ENCODE peak calls at places on chromosomes 13 and 19, in ten cellular contexts. R, J, X, V, Z, F, P, G, I and C are unnamed samples.

GRCh38 chr19:409006-409514 is at the start of gene C2CD4C:
- DNase-seq in P (peak; percentile 44), Z (peak; percentile 39), G (peak; percentile 74), V (no peak), I (peak; percentile 74), X (no peak), F (peak; percentile 59), R (no peak), J (no peak), C (no peak)

GRCh38 chr19:33039108-33039599 is 25.5 kb downstream of the RHPN2 start:
- DNase-seq in R (no peak), X (no peak), F (no peak), I (no peak), P (no peak), Z (no peak), V (no peak), G (no peak), J (no peak), C (no peak)

GRCh38 chr19:14138576-14139265 is 2.3 kb upstream of the ASF1B start:
- DNase-seq in Z (no peak), J (no peak), P (no peak), R (no peak), G (no peak), F (peak; percentile 39), V (no peak), X (no peak), I (no peak), C (no peak)

GRCh38 chr19:29378126-29378525 is 147.7 kb upstream of the VSTM2B start:
- DNase-seq in J (no peak), I (no peak), G (no peak), R (no peak), P (no peak), V (no peak), X (no peak), Z (peak; percentile 8), F (no peak), C (no peak)

GRCh38 chr13:71831716-71832115 is 35.3 kb downstream of the DACH1 start:
- DNase-seq in P (no peak), R (peak; percentile 42), J (no peak), G (no peak), Z (no peak), F (no peak), V (no peak), X (no peak), I (no peak), C (no peak)

GRCh38 chr13:59494560-59494970 is 669.2 kb downstream of the DIAPH3 start:
- DNase-seq in J (no peak), X (no peak), R (no peak), F (no peak), G (no peak), P (no peak), V (no peak), Z (no peak), I (no peak), C (no peak)

GRCh38 chr13:20940083-20940482 is 37.5 kb upstream of the XPO4 start:
- DNase-seq in G (no peak), P (no peak), J (no peak), F (no peak), R (no peak), V (no peak), I (no peak), X (no peak), Z (no peak), C (no peak)

GRCh38 chr19:31979362-31979761 is 366.0 kb upstream of the ZNF507 start:
- DNase-seq in V (no peak), P (no peak), R (no peak), X (no peak), Z (no peak), J (no peak), F (no peak), G (no peak), I (no peak), C (no peak)

GRCh38 chr13:80572308-80572676 is 231.4 kb upstream of the SPRY2 start:
- DNase-seq in F (no peak), I (no peak), R (no peak), X (no peak), P (no peak), V (no peak), J (no peak), Z (no peak), G (no peak), C (no peak)

GRCh38 chr19:3528080-3528479 is 10.9 kb upstream of the TEKTIP1 start:
- DNase-seq in R (no peak), X (no peak), G (no peak), I (peak; percentile 70), F (no peak), P (no peak), J (no peak), Z (no peak), V (no peak), C (no peak)

GRCh38 chr19:41351339-41352245 is 2.1 kb downstream of the TGFB1 start:
- DNase-seq in G (peak; percentile 95), P (peak; percentile 93), J (no peak), Z (peak; percentile 85), R (no peak), I (peak; percentile 71), V (peak; percentile 46), F (peak; percentile 48), X (peak; percentile 72), C (peak; percentile 87)

GRCh38 chr19:18017275-18018083 is 9.5 kb downstream of the ARRDC2 start:
- DNase-seq in I (no peak), G (no peak), V (no peak), R (no peak), J (no peak), P (no peak), X (no peak), F (no peak), Z (no peak), C (no peak)
- H3K4me1 ChIP-seq in I (no peaks in the 10 kb centered on the region), G (peaks cover 22% of the 10 kb centered on the region), V (no peaks in the 10 kb centered on the region), R (peaks cover 16% of the 10 kb centered on the region), J (peaks cover 87% of the 10 kb centered on the region), P (peaks cover 68% of the 10 kb centered on the region), X (peaks cover 59% of the 10 kb centered on the region), F (peaks cover 9% of the 10 kb centered on the region), Z (peaks cover 91% of the 10 kb centered on the region), C (peaks cover 23% of the 10 kb centered on the region)

GRCh38 chr19:54206030-54206830 is 5.6 kb downstream of the RPS9 start:
- DNase-seq in Z (peak; percentile 64), P (no peak), R (no peak), I (peak; percentile 73), F (no peak), J (no peak), V (no peak), G (peak; percentile 77), X (no peak), C (no peak)

GRCh38 chr19:54207908-54208783 is 7.5 kb downstream of the RPS9 start:
- DNase-seq in V (no peak), R (no peak), J (no peak), Z (peak; percentile 88), X (no peak), P (no peak), G (peak; percentile 85), F (no peak), I (peak; percentile 72), C (peak; percentile 19)

GRCh38 chr19:54204767-54205468 is 4.3 kb downstream of the RPS9 start:
- DNase-seq in Z (no peak), X (no peak), V (no peak), G (no peak), F (no peak), R (no peak), P (no peak), I (no peak), J (no peak), C (no peak)

GRCh38 chr19:54208784-54209057 is 8.1 kb downstream of the RPS9 start:
- DNase-seq in Z (no peak), R (no peak), J (no peak), X (no peak), I (no peak), P (no peak), F (no peak), V (no peak), G (no peak), C (no peak)

GRCh38 chr19:54206831-54207177 is 6.1 kb downstream of the RPS9 start:
- DNase-seq in F (no peak), V (no peak), J (no peak), I (no peak), X (no peak), P (no peak), G (no peak), Z (no peak), R (no peak), C (no peak)
- H3K4me1 ChIP-seq in F (peaks cover 48% of the 10 kb centered on the region), V (peaks cover 42% of the 10 kb centered on the region), J (peaks cover 56% of the 10 kb centered on the region), I (peaks cover 30% of the 10 kb centered on the region), X (peaks cover 68% of the 10 kb centered on the region), P (peaks cover 94% of the 10 kb centered on the region), G (peaks cover 90% of the 10 kb centered on the region), Z (peaks cover 98% of the 10 kb centered on the region), R (peaks cover 11% of the 10 kb centered on the region), C (peaks cover 70% of the 10 kb centered on the region)

GRCh38 chr13:45162821-45163220 is 38.0 kb downstream of the KCTD4 start:
- DNase-seq in X (no peak), Z (no peak), F (no peak), I (no peak), G (no peak), J (no peak), P (no peak), R (no peak), V (no peak), C (no peak)

GRCh38 chr13:45162194-45162593 is 38.7 kb downstream of the KCTD4 start:
- DNase-seq in J (no peak), F (no peak), X (no peak), R (no peak), V (no peak), Z (no peak), P (no peak), G (no peak), I (no peak), C (no peak)

GRCh38 chr13:45166858-45167257 is 34.0 kb downstream of the KCTD4 start:
- DNase-seq in F (no peak), X (no peak), J (no peak), R (no peak), V (no peak), P (no peak), G (no peak), I (no peak), Z (no peak), C (no peak)

GRCh38 chr13:45168555-45168930 is 32.3 kb downstream of the KCTD4 start:
- DNase-seq in R (no peak), J (no peak), I (no peak), V (no peak), Z (no peak), X (no peak), P (no peak), F (no peak), G (no peak), C (no peak)

GRCh38 chr13:45167611-45168554 is 33.0 kb downstream of the KCTD4 start:
- DNase-seq in J (no peak), X (no peak), G (no peak), I (no peak), P (no peak), V (no peak), Z (peak; percentile 59), R (no peak), F (no peak), C (no peak)
- H3K4me1 ChIP-seq in J (peaks cover 4% of the 10 kb centered on the region), X (no peaks in the 10 kb centered on the region), G (no peaks in the 10 kb centered on the region), I (no peaks in the 10 kb centered on the region), P (no peaks in the 10 kb centered on the region), V (no peaks in the 10 kb centered on the region), Z (no peaks in the 10 kb centered on the region), R (no peaks in the 10 kb centered on the region), F (no peaks in the 10 kb centered on the region), C (no peaks in the 10 kb centered on the region)

DNA sequence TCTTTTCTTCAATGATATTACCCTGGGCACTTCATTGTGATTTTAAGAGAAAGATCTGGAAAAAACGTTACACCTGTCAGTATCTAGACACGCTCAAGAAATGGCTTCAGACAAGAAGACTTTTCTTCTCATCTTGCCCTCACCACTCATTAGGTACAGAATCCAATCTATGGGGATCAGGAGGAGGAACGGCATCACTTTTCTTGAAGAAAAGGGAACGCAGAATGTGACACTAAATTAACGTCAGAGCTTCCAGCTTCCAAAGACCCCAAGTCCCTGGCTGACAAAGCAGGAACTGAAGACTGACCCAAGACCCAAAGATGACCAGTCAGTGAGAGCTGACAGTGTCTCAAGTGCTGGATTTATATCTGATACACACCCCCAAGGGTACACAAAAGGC is 48.2 kb downstream of the BRD4 start:
- DNase-seq in J (no peak), F (no peak), G (no peak), I (no peak), P (no peak), X (no peak), V (no peak), R (no peak), Z (no peak), C (no peak)
- H3K4me1 ChIP-seq in J (peaks cover 97% of the 10 kb centered on the region), F (peaks cover 71% of the 10 kb centered on the region), G (peaks cover 79% of the 10 kb centered on the region), I (peaks cover 44% of the 10 kb centered on the region), P (peaks cover 98% of the 10 kb centered on the region), X (peaks cover 100% of the 10 kb centered on the region), V (peaks cover 55% of the 10 kb centered on the region), R (peaks cover 12% of the 10 kb centered on the region), Z (peaks cover 100% of the 10 kb centered on the region), C (peaks cover 91% of the 10 kb centered on the region)